ENCODE peak calls at places on chromosomes 7 and 10, in eight cellular contexts. T is T-cell, Q is GDM1, C is iPS DF 19.7, I is smooth muscle cell of the brain vasculature, F is nephron progenitor cell, B is uterus, G is germinal center. V is an unnamed sample.
A peak's percentile ranks its signal among the peaks of the same experiment; 100 is the strongest.

GRCh38 chr7:149087366-149087765 is 3.2 kb downstream of the ZNF786 start:
- DNase-seq in C (no peak), Q (no peak), T (peak; percentile 9), G (no peak), B (no peak), F (no peak), I (no peak), V (no peak)

GRCh38 chr10:88990528-88991160 is at the start of gene FAS:
- DNase-seq in G (peak; percentile 73), Q (peak; percentile 75), I (no peak), F (peak; percentile 56), T (peak; percentile 80), B (peak; percentile 75), C (no peak), V (no peak)

GRCh38 chr10:30467939-30468338 is 34.0 kb downstream of the MAP3K8 start:
- DNase-seq in B (no peak), T (no peak), Q (peak; percentile 45), G (peak; percentile 45), F (no peak), C (no peak), I (no peak), V (no peak)

GRCh38 chr10:409403-410040 is 274.3 kb downstream of the ZMYND11 start:
- DNase-seq in Q (no peak), B (no peak), F (no peak), T (no peak), I (no peak), C (no peak), G (no peak), V (no peak)

GRCh38 chr10:129993621-129994020 is 29.5 kb upstream of the EBF3 start:
- DNase-seq in C (no peak), T (no peak), G (no peak), F (no peak), I (no peak), Q (no peak), B (no peak), V (no peak)

GRCh38 chr10:79162861-79163662 is 94.3 kb downstream of the ZMIZ1 start:
- DNase-seq in C (no peak), F (no peak), T (no peak), B (no peak), G (no peak), I (no peak), Q (no peak), V (no peak)

GRCh38 chr7:122046402-122046801 is 97.6 kb downstream of the AASS start:
- DNase-seq in F (no peak), C (no peak), T (no peak), I (no peak), G (no peak), Q (no peak), B (no peak), V (no peak)

GRCh38 chr7:265192-265997 is 24.6 kb upstream of the FOXL3 start:
- DNase-seq in B (no peak), G (no peak), F (no peak), C (no peak), I (no peak), T (no peak), Q (no peak), V (no peak)

GRCh38 chr10:83698899-83699298 is 440.4 kb upstream of the GHITM start:
- DNase-seq in C (no peak), G (no peak), T (no peak), B (no peak), F (no peak), Q (no peak), I (no peak), V (no peak)

GRCh38 chr10:49080071-49080470 is 35.3 kb downstream of the VSTM4 start:
- DNase-seq in T (no peak), Q (peak; percentile 13), C (no peak), I (no peak), F (no peak), B (no peak), G (no peak), V (no peak)

GRCh38 chr7:150820578-150821198 is 20.1 kb downstream of the TMEM176A start:
- DNase-seq in Q (no peak), T (no peak), C (no peak), G (no peak), B (no peak), F (no peak), I (no peak), V (no peak)

GRCh38 chr7:153414288-153414629 is 637.9 kb upstream of the DPP6 start:
- DNase-seq in C (no peak), I (no peak), Q (no peak), G (no peak), B (no peak), F (no peak), T (no peak), V (no peak)

GRCh38 chr10:74488907-74489306 is 337.5 kb upstream of the KAT6B start:
- DNase-seq in T (no peak), G (no peak), B (no peak), I (no peak), C (no peak), Q (no peak), F (no peak), V (no peak)

GRCh38 chr10:5565671-5566581 is 41.2 kb downstream of the CALML3 start:
- DNase-seq in C (no peak), G (no peak), B (peak; percentile 9), I (no peak), Q (no peak), T (no peak), F (no peak), V (no peak)

GRCh38 chr10:78405781-78406180 is 372.1 kb downstream of the RPS24 start:
- DNase-seq in F (no peak), T (no peak), I (no peak), G (no peak), C (no peak), Q (no peak), B (peak; percentile 12), V (no peak)

GRCh38 chr7:43658718-43659548 is 70.4 kb downstream of the COA1 start:
- DNase-seq in T (no peak), I (no peak), G (no peak), C (no peak), F (no peak), B (no peak), Q (no peak), V (no peak)

GRCh38 chr10:11108356-11108755 is 90.7 kb downstream of the CELF2 start:
- DNase-seq in G (no peak), C (no peak), I (no peak), F (no peak), B (no peak), Q (no peak), T (no peak), V (no peak)

GRCh38 chr7:128361463-128362441 is at the start of gene PRRT4:
- DNase-seq in B (peak; percentile 33), T (peak; percentile 55), Q (no peak), F (peak; percentile 75), I (no peak), G (peak; percentile 68), C (no peak), V (no peak)

GRCh38 chr7:31696270-31696669 is 9.3 kb downstream of the PPP1R17 start:
- DNase-seq in I (no peak), G (no peak), T (no peak), B (no peak), Q (no peak), C (no peak), F (no peak), V (no peak)

GRCh38 chr10:13994932-13995331 is 335.8 kb downstream of the FRMD4A start:
- DNase-seq in I (no peak), Q (no peak), G (peak; percentile 43), F (no peak), T (no peak), C (no peak), B (no peak), V (no peak)

GRCh38 chr7:584122-584465 is 64.4 kb upstream of the PDGFA start:
- DNase-seq in B (no peak), Q (peak; percentile 71), F (no peak), G (no peak), C (no peak), I (no peak), T (peak; percentile 94), V (no peak)

GRCh38 chr10:78310481-78311080 is 276.9 kb downstream of the RPS24 start:
- DNase-seq in C (no peak), T (no peak), B (no peak), I (no peak), F (no peak), Q (no peak), G (no peak), V (no peak)

GRCh38 chr10:13311177-13311575 is 11.3 kb upstream of the PHYH start:
- DNase-seq in C (no peak), Q (no peak), I (no peak), G (no peak), F (no peak), B (no peak), T (no peak), V (no peak)

GRCh38 chr10:22723783-22724182 is 9.4 kb upstream of the PIP4K2A start:
- DNase-seq in I (no peak), C (no peak), B (no peak), G (no peak), Q (no peak), F (no peak), T (no peak), V (no peak)

GRCh38 chr7:114922652-114923402 is 933 bp downstream of the MDFIC start:
- DNase-seq in G (peak; percentile 55), B (peak; percentile 34), Q (peak; percentile 84), F (peak; percentile 53), I (no peak), T (peak; percentile 58), C (no peak), V (no peak)

GRCh38 chr10:86671985-86672710 is 3.8 kb downstream of the LDB3 start:
- DNase-seq in C (no peak), Q (no peak), F (peak; percentile 72), T (no peak), G (peak; percentile 38), B (peak; percentile 65), I (no peak), V (no peak)

GRCh38 chr10:34716958-34717357 is 98.1 kb downstream of the PARD3 start:
- DNase-seq in I (no peak), C (no peak), B (no peak), G (no peak), Q (no peak), F (no peak), T (no peak), V (no peak)

GRCh38 chr10:60008816-60009215 is 102.5 kb upstream of the CCDC6 start:
- DNase-seq in G (no peak), F (no peak), T (no peak), B (no peak), C (no peak), Q (no peak), I (no peak), V (no peak)

GRCh38 chr7:108331971-108332370 is 124.3 kb downstream of the NRCAM start:
- DNase-seq in T (no peak), Q (no peak), I (no peak), G (no peak), F (no peak), C (no peak), B (no peak), V (no peak)

GRCh38 chr10:62960416-62960815 is 144.2 kb upstream of the EGR2 start:
- DNase-seq in C (no peak), F (no peak), I (no peak), T (no peak), Q (no peak), G (no peak), B (no peak), V (no peak)

V was measured in iPS DF 6.9.